ENCODE peak calls at places on chromosomes 3 and 15, in six cellular contexts. I is heart left ventricle, M is RPMI7951, H is NCI-H1105 treated with DMSO at 0.1 percent for 48 hours, R is cortex of kidney, O is iPS-NIHi11. Q is an unnamed sample.

GRCh38 chr15:63156086-63156707 is 1.1 kb downstream of the RPS27L start:
- DNase-seq in I (no peak), M (no peak), H (no peak), O (no peak), R (no peak), Q (no peak)

GRCh38 chr15:60602323-60602722 is 123.4 kb upstream of the ICE2 start:
- DNase-seq in R (no peak), H (no peak), I (no peak), O (no peak), M (no peak), Q (no peak)

GRCh38 chr15:80640546-80641121 is 54.5 kb upstream of the ABHD17C start:
- DNase-seq in M (peak), R (no peak), I (no peak), O (no peak), H (no peak), Q (no peak)

GRCh38 chr15:72685925-72686794 is at the start of the genes BBS4 and HIGD2B:
- DNase-seq in I (peak), H (no peak), R (no peak), M (peak), O (peak), Q (peak)

GRCh38 chr15:70267879-70268278 is 170.2 kb upstream of the TLE3 start:
- DNase-seq in O (no peak), R (no peak), I (no peak), M (peak), H (no peak), Q (no peak)

GRCh38 chr3:100954990-100955389 is 38.2 kb downstream of the ABI3BP start:
- DNase-seq in H (no peak), R (no peak), M (peak), O (no peak), I (peak), Q (no peak)

GRCh38 chr3:137171834-137172603 is 214.2 kb downstream of the IL20RB start:
- DNase-seq in M (no peak), O (no peak), H (no peak), I (no peak), R (no peak), Q (no peak)

GRCh38 chr3:171417813-171418212 is 42.4 kb downstream of the TNIK start:
- DNase-seq in I (no peak), O (no peak), M (peak), H (no peak), R (no peak), Q (no peak)

GRCh38 chr3:196889844-196890243 is 22.1 kb downstream of the SENP5 start:
- DNase-seq in O (no peak), R (no peak), I (no peak), M (no peak), H (no peak), Q (no peak)

GRCh38 chr15:65920825-65921309 is 51.6 kb downstream of the RAB11A start:
- DNase-seq in I (no peak), R (no peak), H (no peak), O (no peak), M (no peak), Q (no peak)

GRCh38 chr15:38002883-38003477 is 68.5 kb downstream of the TMCO5A start:
- DNase-seq in H (peak), O (peak), M (peak), R (no peak), I (peak), Q (peak)

GRCh38 chr3:107208100-107208499 is 169.1 kb upstream of the CCDC54 start:
- DNase-seq in O (peak), R (no peak), I (peak), H (peak), M (peak), Q (no peak)

GRCh38 chr3:17579289-17580031 is 163.0 kb downstream of the TBC1D5 start:
- DNase-seq in M (no peak), R (no peak), O (no peak), H (no peak), I (no peak), Q (peak)